ENCODE peak calls at places on chromosomes 1 and 21, in nine cellular contexts. J is activated T-cell treated with anti-CD3 and anti-CD28 coated beads, Interleukin-2, amount 50 U/mL, for 1 hour; G is ACHN; O is HEK293T; L is dorsolateral prefrontal cortex; B is NCI-H1694; X is activated gamma-delta T cell treated with anti-CD3 and anti-CD28 coated beads, Interleukin-2, amount 50 U/mL, for 16 hours; T is iPS DF 6.9; F is NCI-H1105. M is an unnamed sample.

GRCh38 chr1:178867670-178868069 is 3.2 kb downstream of the ANGPTL1 start:
- DNase-seq in J (no peak), G (no peak), O (no peak), L (no peak), B (no peak), X (no peak), T (no peak), F (no peak), M (peak; percentile 49)

GRCh38 chr1:14255231-14255630 is 343.3 kb upstream of the KAZN start:
- DNase-seq in J (no peak), G (no peak), O (no peak), L (no peak), B (no peak), X (no peak), T (no peak), F (no peak), M (no peak)

GRCh38 chr1:86765073-86765472 is 60.7 kb downstream of the SH3GLB1 start:
- DNase-seq in J (no peak), G (no peak), O (no peak), L (no peak), B (no peak), X (no peak), T (no peak), F (no peak), M (no peak)

GRCh38 chr21:44407493-44407892 is 47.8 kb upstream of the LRRC3 start:
- DNase-seq in J (no peak), G (no peak), O (no peak), L (peak; percentile 24), B (no peak), X (no peak), T (no peak), F (no peak), M (no peak)

GRCh38 chr1:41650176-41650519 is 165.7 kb upstream of the EDN2 start:
- DNase-seq in J (peak; percentile 24), G (no peak), O (no peak), L (peak; percentile 39), B (no peak), X (no peak), T (no peak), F (no peak), M (no peak)

GRCh38 chr1:56517404-56518130 is 61.8 kb downstream of the PLPP3 start:
- DNase-seq in J (no peak), G (no peak), O (no peak), L (no peak), B (no peak), X (no peak), T (no peak), F (no peak), M (no peak)

GRCh38 chr21:36461277-36461917 is 18.5 kb downstream of the CLDN14 start:
- DNase-seq in J (no peak), G (no peak), O (no peak), L (no peak), B (no peak), X (no peak), T (no peak), F (no peak), M (no peak)

GRCh38 chr1:14487671-14488070 is 110.8 kb upstream of the KAZN start:
- DNase-seq in J (no peak), G (peak; percentile 5), O (no peak), L (no peak), B (no peak), X (no peak), T (no peak), F (no peak), M (no peak)

GRCh38 chr1:185213086-185213485 is 56.1 kb downstream of the SWT1 start:
- DNase-seq in J (no peak), G (no peak), O (no peak), L (no peak), B (no peak), X (no peak), T (no peak), F (no peak), M (peak; percentile 52)

GRCh38 chr1:109874445-109874844 is 36.2 kb upstream of the CSF1 start:
- DNase-seq in J (no peak), G (no peak), O (no peak), L (no peak), B (no peak), X (no peak), T (no peak), F (no peak), M (no peak)

GRCh38 chr1:234976880-234977680 is 151.6 kb downstream of the TOMM20 start:
- DNase-seq in J (no peak), G (no peak), O (no peak), L (no peak), B (no peak), X (no peak), T (no peak), F (no peak), M (no peak)

GRCh38 chr1:36620142-36620541 is 137.4 kb upstream of the CSF3R start:
- DNase-seq in J (no peak), G (no peak), O (no peak), L (no peak), B (no peak), X (no peak), T (no peak), F (no peak), M (no peak)

GRCh38 chr1:94327001-94327685 is 89.8 kb upstream of the ARHGAP29 start:
- DNase-seq in J (no peak), G (peak; percentile 69), O (peak; percentile 45), L (no peak), B (no peak), X (no peak), T (peak; percentile 48), F (no peak), M (no peak)

GRCh38 chr1:37482004-37482785 is 7.8 kb downstream of the ZC3H12A start:
- DNase-seq in J (peak; percentile 22), G (no peak), O (no peak), L (no peak), B (no peak), X (no peak), T (no peak), F (no peak), M (no peak)

GRCh38 chr1:3267550-3268270 is 186.8 kb upstream of the ARHGEF16 start:
- DNase-seq in J (no peak), G (no peak), O (no peak), L (no peak), B (no peak), X (no peak), T (no peak), F (no peak), M (no peak)

GRCh38 chr1:42681771-42682483 is at the start of gene YBX1:
- DNase-seq in J (peak; percentile 95), G (peak; percentile 98), O (peak; percentile 94), L (peak; percentile 97), B (peak; percentile 98), X (peak; percentile 89), T (peak; percentile 96), F (peak; percentile 97), M (peak; percentile 98)

GRCh38 chr1:244050835-244051444 is at the start of gene ZBTB18:
- DNase-seq in J (no peak), G (peak; percentile 74), O (peak; percentile 58), L (no peak), B (peak; percentile 97), X (no peak), T (no peak), F (no peak), M (peak; percentile 68)

GRCh38 chr21:35153671-35154070 is 104.6 kb upstream of the RUNX1 start:
- DNase-seq in J (no peak), G (no peak), O (no peak), L (no peak), B (no peak), X (no peak), T (no peak), F (no peak), M (no peak)

GRCh38 chr1:240232548-240232947 is 140.9 kb downstream of the FMN2 start:
- DNase-seq in J (no peak), G (no peak), O (no peak), L (no peak), B (no peak), X (no peak), T (no peak), F (no peak), M (peak; percentile 85)

GRCh38 chr1:52423771-52424170 is 19.4 kb downstream of the PRPF38A start:
- DNase-seq in J (peak; percentile 64), G (no peak), O (no peak), L (no peak), B (no peak), X (peak; percentile 56), T (no peak), F (no peak), M (no peak)